ENCODE peak calls at places on chromosomes 5 and 9, in six cellular contexts. W is astrocyte of the spinal cord, Z is H9, N is mesothelial cell of epicardium, C is colonic mucosa, P is glutamatergic neuron. D is an unnamed sample.

GRCh38 chr9:36818242-36818938 is 215.7 kb downstream of the PAX5 start:
- DNase-seq in N (no peak), P (no peak), Z (peak), W (no peak), C (no peak), D (peak)

GRCh38 chr9:22452415-22453010 is 5.9 kb downstream of the DMRTA1 start:
- DNase-seq in Z (no peak), C (peak), W (peak), N (no peak), P (peak), D (peak)

GRCh38 chr5:88671808-88672499 is 211.0 kb downstream of the MEF2C start:
- DNase-seq in C (no peak), W (peak), N (no peak), Z (peak), P (no peak), D (no peak)

GRCh38 chr9:97905228-97905627 is 17.1 kb downstream of the TRMO start:
- DNase-seq in N (no peak), W (no peak), C (no peak), Z (no peak), P (no peak), D (no peak)

GRCh38 chr5:73823508-73823925 is 197.5 kb downstream of the ARHGEF28 start:
- DNase-seq in C (no peak), N (no peak), Z (no peak), P (no peak), W (peak), D (no peak)

GRCh38 chr5:119808474-119808873 is 179.1 kb downstream of the FAM170A start:
- DNase-seq in C (no peak), P (no peak), Z (no peak), N (no peak), W (no peak), D (no peak)

GRCh38 chr5:71783891-71784290 is 64.8 kb downstream of the CARTPT start:
- DNase-seq in Z (no peak), P (no peak), C (no peak), W (no peak), N (no peak), D (no peak)

GRCh38 chr9:10008101-10008799 is 604.6 kb downstream of the PTPRD start:
- DNase-seq in P (no peak), W (peak), C (no peak), Z (peak), N (no peak), D (no peak)

GRCh38 chr5:136004436-136004835 is 24.4 kb upstream of the TGFBI start:
- DNase-seq in C (no peak), Z (no peak), P (no peak), W (peak), N (no peak), D (no peak)

GRCh38 chr5:105172918-105173317 is 1610.3 kb upstream of the NUDT12 start:
- DNase-seq in N (no peak), C (no peak), Z (no peak), W (no peak), P (no peak), D (no peak)

GRCh38 chr9:35000535-35001284 is 11.2 kb downstream of the DNAJB5 start:
- DNase-seq in W (no peak), P (no peak), C (no peak), Z (peak), N (no peak), D (no peak)

GRCh38 chr9:130707225-130707976 is 13.8 kb downstream of the EXOSC2 start:
- DNase-seq in N (peak), C (peak), P (peak), W (peak), Z (peak), D (peak)

GRCh38 chr5:6831678-6832077 is 118.4 kb downstream of the TENT4A start:
- DNase-seq in P (no peak), C (no peak), N (no peak), Z (no peak), W (no peak), D (no peak)

GRCh38 chr5:154467655-154468354 is 10.2 kb downstream of the HAND1 start:
- DNase-seq in W (peak), C (peak), N (peak), P (peak), Z (peak), D (peak)

GRCh38 chr5:174625591-174626365 is 98.6 kb upstream of the MSX2 start:
- DNase-seq in Z (no peak), P (no peak), N (no peak), W (no peak), C (no peak), D (no peak)

GRCh38 chr5:126965061-126965475 is 65.3 kb downstream of the MARCHF3 start:
- DNase-seq in Z (no peak), N (no peak), P (no peak), W (peak), C (no peak), D (no peak)

GRCh38 chr9:89967527-89967926 is 362.7 kb downstream of the GADD45G start:
- DNase-seq in N (no peak), P (no peak), W (no peak), Z (no peak), C (no peak), D (no peak)

GRCh38 chr5:131952286-131952857 is 6.9 kb upstream of the MEIKIN start:
- DNase-seq in P (no peak), Z (no peak), C (no peak), W (peak), N (no peak), D (no peak)

GRCh38 chr5:32760091-32760509 is 49.0 kb downstream of the NPR3 start:
- DNase-seq in Z (no peak), C (no peak), W (peak), P (no peak), N (no peak), D (no peak)

GRCh38 chr5:108727154-108727638 is 20.5 kb upstream of the FER start:
- DNase-seq in P (peak), Z (no peak), C (peak), N (no peak), W (no peak), D (peak)

GRCh38 chr9:134328341-134328840 is 2.1 kb downstream of the RXRA start:
- DNase-seq in W (no peak), P (peak), Z (no peak), N (no peak), C (peak), D (no peak)

GRCh38 chr5:35164860-35165542 is 65.3 kb downstream of the PRLR start:
- DNase-seq in W (no peak), N (no peak), P (no peak), C (no peak), Z (no peak), D (no peak)

GRCh38 chr5:40676643-40677333 is 2.9 kb upstream of the PTGER4 start:
- DNase-seq in C (peak), P (no peak), N (no peak), Z (peak), W (peak), D (peak)

GRCh38 chr9:95174038-95174437 is 143.5 kb downstream of the FANCC start:
- DNase-seq in N (no peak), P (no peak), Z (no peak), W (no peak), C (no peak), D (no peak)

GRCh38 chr9:14306188-14306587 is 7.8 kb downstream of the NFIB start:
- DNase-seq in Z (no peak), P (no peak), W (no peak), N (no peak), C (no peak), D (no peak)

GRCh38 chr9:14307989-14308750 is 5.8 kb downstream of the NFIB start:
- DNase-seq in C (no peak), Z (no peak), W (peak), P (no peak), N (no peak), D (no peak)

GRCh38 chr9:14308751-14309140 is 5.2 kb downstream of the NFIB start:
- DNase-seq in P (no peak), N (no peak), Z (no peak), C (no peak), W (no peak), D (no peak)

GRCh38 chr9:14309403-14309802 is 4.5 kb downstream of the NFIB start:
- DNase-seq in N (no peak), P (no peak), C (no peak), W (peak), Z (no peak), D (no peak)

DNA sequence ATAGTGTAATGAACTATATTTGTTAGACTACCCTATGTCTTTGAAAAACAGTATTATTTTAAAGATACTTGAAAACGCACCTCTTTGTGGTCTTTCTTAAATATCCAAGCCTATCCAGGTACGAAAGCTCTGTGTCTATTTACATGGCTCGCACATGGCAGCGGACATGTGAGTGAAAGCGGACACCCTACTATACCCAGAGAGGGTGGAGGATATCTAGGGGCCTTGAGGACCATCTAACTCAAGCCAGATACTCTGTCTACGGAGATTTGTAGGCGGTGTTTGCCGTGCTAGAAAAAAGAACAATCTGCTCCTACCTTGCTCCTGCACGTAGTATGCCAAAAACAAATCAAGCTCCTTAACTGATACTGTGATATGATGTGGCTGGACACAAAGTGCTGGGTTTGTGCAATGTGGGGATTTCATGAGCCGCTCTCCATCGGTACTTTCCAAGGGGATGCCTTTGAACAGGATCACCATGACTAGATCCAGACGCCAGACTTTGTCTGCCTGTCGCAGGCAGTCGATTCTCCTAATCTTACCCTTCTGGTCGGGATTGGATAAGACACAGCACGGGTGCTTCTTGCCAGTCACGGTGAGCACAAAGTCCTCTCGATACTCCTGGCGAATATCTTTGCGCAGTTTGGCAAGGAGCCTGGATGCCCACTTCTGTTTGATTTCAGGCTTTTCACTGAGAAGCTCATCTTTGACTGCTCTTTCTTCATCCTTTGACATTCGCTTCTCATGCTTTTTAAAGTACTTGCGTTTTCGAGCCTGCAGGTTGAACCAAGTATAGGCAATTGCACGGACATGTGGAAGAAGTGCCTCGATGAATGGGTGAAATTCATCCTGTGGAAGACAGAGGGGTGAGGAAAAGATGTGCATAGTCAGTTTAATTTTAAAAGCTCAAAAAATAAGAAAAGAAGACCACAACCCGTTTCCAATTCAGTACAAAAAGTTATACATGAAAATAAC is 7.0 kb downstream of the NFIB start:
- DNase-seq in N (no peak), C (no peak), W (peak), P (no peak), Z (no peak), D (no peak)
- TF ChIP-seq CTCF in N (no peak), C (no peak), W (no peak), P (no peak), Z (no peak), D (no peak)

GRCh38 chr5:112216140-112216539 is 202.9 kb downstream of the EPB41L4A start:
- DNase-seq in Z (no peak), W (no peak), C (no peak), P (no peak), N (no peak), D (no peak)

GRCh38 chr5:112205840-112206239 is 213.2 kb downstream of the EPB41L4A start:
- DNase-seq in Z (peak), N (no peak), C (no peak), P (peak), W (no peak), D (no peak)

GRCh38 chr5:112208699-112209615 is 210.1 kb downstream of the EPB41L4A start:
- DNase-seq in C (no peak), P (peak), N (no peak), W (no peak), Z (no peak), D (no peak)

GRCh38 chr5:112210430-112211005 is 208.6 kb downstream of the EPB41L4A start:
- DNase-seq in W (peak), N (no peak), Z (peak), P (peak), C (peak), D (no peak)
- TF ChIP-seq CTCF in W (peak), N (peak), Z (peak), P (peak), C (peak), D (no peak)

DNA sequence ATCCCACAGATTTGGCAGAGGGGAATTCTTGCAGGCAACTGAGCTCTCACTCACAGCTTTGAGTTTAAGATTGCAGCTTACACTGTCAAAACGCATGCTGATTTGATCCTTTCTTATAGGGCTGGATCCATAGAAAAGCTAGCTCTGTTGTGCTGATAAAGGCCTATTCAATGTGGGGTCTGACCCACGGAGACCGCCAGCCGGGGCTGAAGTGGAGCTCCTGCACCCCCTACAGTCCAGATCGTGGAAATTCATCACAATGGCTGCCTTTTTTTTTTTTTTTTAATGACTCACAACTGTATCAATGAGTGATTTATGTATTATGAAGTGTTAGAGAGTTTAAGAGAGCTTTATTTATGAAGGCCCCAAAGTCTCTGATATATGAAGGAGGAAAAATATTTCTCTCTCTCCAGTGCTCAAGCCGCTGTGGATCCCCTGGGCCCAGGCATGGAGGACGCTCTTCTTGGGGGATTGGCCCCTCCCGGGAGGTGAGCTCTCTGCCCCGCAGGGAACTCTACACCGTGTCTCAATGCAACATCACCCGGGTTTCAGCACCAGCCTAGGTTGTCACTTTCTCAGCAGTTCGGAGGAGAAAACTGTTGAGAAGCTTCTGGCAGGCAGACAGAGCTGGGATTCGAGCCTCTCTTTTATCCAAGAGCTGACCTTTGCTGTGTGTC is 700.2 kb downstream of the IRX1 start:
- DNase-seq in W (no peak), C (no peak), Z (peak), N (peak), P (peak), D (no peak)
- TF ChIP-seq CTCF in W (no peak), C (no peak), Z (peak), N (peak), P (peak), D (no peak)

DNA sequence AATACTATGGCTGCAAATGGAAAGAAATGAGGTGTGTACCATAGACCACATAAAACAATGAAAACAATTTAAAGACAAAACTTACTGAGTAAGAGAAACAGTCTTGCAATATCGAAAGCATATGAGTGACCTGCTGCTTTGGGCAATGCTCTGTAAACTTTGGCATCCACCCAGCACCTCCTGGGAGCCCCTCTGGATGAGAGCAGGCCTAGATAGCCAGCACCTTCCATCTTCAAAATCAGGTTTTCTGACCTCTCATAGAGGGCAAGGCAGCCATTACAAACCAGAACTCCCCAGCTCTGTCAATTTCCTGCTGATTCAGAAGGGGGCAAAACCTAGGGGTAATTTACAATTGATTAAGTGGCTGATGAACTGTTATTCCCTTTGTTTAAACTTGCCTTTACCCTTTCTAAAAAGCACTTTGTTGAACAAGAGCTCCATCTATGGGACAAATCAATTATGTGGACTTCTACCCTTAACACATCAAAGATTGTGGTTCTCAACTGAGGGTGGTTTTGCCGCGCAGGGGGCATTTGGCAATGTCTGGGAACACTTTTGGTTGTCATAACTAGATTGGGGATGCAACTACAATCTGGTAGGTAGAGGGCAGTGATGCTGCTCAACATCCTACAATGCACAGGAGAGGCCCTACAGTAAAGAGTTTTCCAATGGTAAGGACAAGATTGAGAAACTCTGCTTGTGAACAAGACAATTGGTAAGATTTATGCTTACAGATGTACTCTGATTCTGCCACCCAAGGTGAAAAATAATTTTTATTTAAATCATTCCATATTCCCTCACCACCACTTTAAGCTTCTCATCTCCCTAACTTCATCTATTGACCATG is 184.2 kb downstream of the MARCHF11 start:
- DNase-seq in Z (no peak), N (no peak), C (no peak), W (peak), P (peak), D (no peak)
- TF ChIP-seq CTCF in Z (peak), N (peak), C (peak), W (peak), P (peak), D (no peak)